ENCODE peak calls at places on chromosomes 11 and 22, in nine cellular contexts. N is Kasumi-1; F is myocyte; Y is AG09309; C is NCI-H2029; S is amniotic epithelial cell; Q is effector memory CD8-positive, alpha-beta T cell; E is IMR-90; W is tibial artery. D is an unnamed sample.

GRCh38 chr11:69297926-69298777 is 4.2 kb downstream of the MYEOV start:
- DNase-seq in N (peak), F (peak), Y (no peak), C (no peak), S (peak), Q (peak), E (peak), W (peak), D (peak)

GRCh38 chr11:68855205-68855978 is 13.7 kb upstream of the CPT1A start:
- DNase-seq in N (peak), F (no peak), Y (no peak), C (no peak), S (no peak), Q (no peak), E (peak), W (peak), D (no peak)

GRCh38 chr11:117334896-117335295 is 7.2 kb downstream of the CEP164 start:
- DNase-seq in N (no peak), F (no peak), Y (no peak), C (no peak), S (no peak), Q (no peak), E (no peak), W (no peak), D (no peak)

GRCh38 chr11:111840143-111840542 is 31.2 kb downstream of the ALG9 start:
- DNase-seq in N (no peak), F (no peak), Y (no peak), C (no peak), S (peak), Q (no peak), E (no peak), W (no peak), D (no peak)

GRCh38 chr11:3223932-3224729 is 5.5 kb upstream of the MRGPRG start:
- DNase-seq in N (no peak), F (no peak), Y (no peak), C (no peak), S (no peak), Q (no peak), E (no peak), W (peak), D (no peak)

GRCh38 chr11:19873730-19874129 is 161.1 kb downstream of the NAV2 start:
- DNase-seq in N (no peak), F (peak), Y (no peak), C (peak), S (no peak), Q (no peak), E (no peak), W (no peak), D (no peak)

GRCh38 chr11:6315811-6316425 is 4.4 kb downstream of the CAVIN3 start:
- DNase-seq in N (peak), F (peak), Y (no peak), C (peak), S (peak), Q (peak), E (peak), W (peak), D (peak)

GRCh38 chr22:19554834-19555404 is 30.7 kb upstream of the CLDN5 start:
- DNase-seq in N (no peak), F (peak), Y (no peak), C (no peak), S (peak), Q (no peak), E (peak), W (no peak), D (peak)

GRCh38 chr22:49760630-49761571 is 66.8 kb downstream of the BRD1 start:
- DNase-seq in N (no peak), F (peak), Y (no peak), C (no peak), S (peak), Q (no peak), E (no peak), W (peak), D (no peak)

GRCh38 chr11:125954945-125955640 is 9.2 kb downstream of the VSIG10L2 start:
- DNase-seq in N (no peak), F (no peak), Y (no peak), C (no peak), S (no peak), Q (no peak), E (no peak), W (no peak), D (no peak)

GRCh38 chr11:124756033-124756752 is 4.1 kb upstream of the VSIG2 start:
- DNase-seq in N (no peak), F (no peak), Y (no peak), C (no peak), S (no peak), Q (no peak), E (no peak), W (no peak), D (no peak)

GRCh38 chr11:79375818-79376550 is 64.8 kb downstream of the TENM4 start:
- DNase-seq in N (no peak), F (no peak), Y (no peak), C (no peak), S (no peak), Q (no peak), E (no peak), W (no peak), D (no peak)

GRCh38 chr22:42269407-42270177 is 861 bp downstream of the TCF20 start:
- DNase-seq in N (peak), F (peak), Y (no peak), C (peak), S (no peak), Q (peak), E (no peak), W (no peak), D (peak)

GRCh38 chr11:111395749-111396148 is 16.7 kb upstream of the POU2AF1 start:
- DNase-seq in N (no peak), F (no peak), Y (no peak), C (no peak), S (no peak), Q (no peak), E (no peak), W (no peak), D (no peak)

GRCh38 chr11:80096736-80097135 is 655.9 kb upstream of the TENM4 start:
- DNase-seq in N (no peak), F (peak), Y (peak), C (no peak), S (peak), Q (no peak), E (peak), W (no peak), D (no peak)

D was measured in T47D.